ENCODE peak calls at places on chromosome 6, in eight cellular contexts. X, H, W, J, E, M, D and N are unnamed samples.

GRCh38 chr6:140789466-140789865 is 1343.3 kb upstream of the GJE1 start:
- DNase-seq in M (no peak), E (no peak), D (no peak), J (no peak), H (no peak), X (no peak), W (no peak), N (no peak)

GRCh38 chr6:47111685-47112084 is 69.6 kb upstream of the ADGRF1 start:
- DNase-seq in J (no peak), X (no peak), H (no peak), W (no peak), M (no peak), E (no peak), D (peak), N (no peak)

GRCh38 chr6:100257661-100258395 is 206.9 kb downstream of the SIM1 start:
- DNase-seq in W (peak), H (no peak), J (no peak), E (peak), M (peak), X (no peak), D (peak), N (no peak)

GRCh38 chr6:1758076-1758679 is 148.5 kb downstream of the FOXC1 start:
- DNase-seq in J (no peak), D (no peak), X (no peak), W (no peak), M (no peak), H (no peak), E (no peak), N (no peak)

GRCh38 chr6:103327079-103327478 is 1532.6 kb downstream of the HACE1 start:
- DNase-seq in E (no peak), X (no peak), D (peak), H (no peak), M (no peak), J (no peak), W (no peak), N (no peak)

GRCh38 chr6:129617986-129618385 is 92.0 kb downstream of the ARHGAP18 start:
- DNase-seq in M (no peak), J (no peak), X (no peak), D (no peak), W (no peak), H (no peak), E (no peak), N (no peak)

GRCh38 chr6:138517635-138518034 is 18.3 kb upstream of the NHSL1 start:
- DNase-seq in W (peak), J (no peak), M (no peak), E (no peak), H (no peak), D (peak), X (peak), N (no peak)

GRCh38 chr6:28207244-28208179 is 17.6 kb upstream of the ZSCAN9 start:
- DNase-seq in D (peak), H (no peak), W (peak), X (no peak), J (no peak), M (no peak), E (no peak), N (no peak)

GRCh38 chr6:85418059-85418458 is 31.8 kb upstream of the NT5E start:
- DNase-seq in J (no peak), M (no peak), W (no peak), E (peak), H (no peak), D (peak), X (no peak), N (no peak)